ENCODE peak calls at places on chromosomes 1 and 21, in seven cellular contexts. D, U, F, W, V, X and Q are unnamed samples.

GRCh38 chr1:23376890-23377811 is 7.5 kb upstream of the ZNF436 start:
- DNase-seq in D (no peak), U (no peak), F (no peak), W (peak; percentile 76), V (peak; percentile 48), X (no peak), Q (no peak)

GRCh38 chr1:219692981-219693380 is 80.1 kb upstream of the ZC3H11B start:
- DNase-seq in D (no peak), U (no peak), F (no peak), W (no peak), V (no peak), X (no peak), Q (no peak)

GRCh38 chr1:107132195-107132594 is 8.6 kb upstream of the NTNG1 start:
- DNase-seq in D (no peak), U (no peak), F (no peak), W (no peak), V (no peak), X (no peak), Q (no peak)

GRCh38 chr1:179818743-179819173 is 58.8 kb downstream of the TOR1AIP2 start:
- DNase-seq in D (no peak), U (no peak), F (peak; percentile 70), W (peak; percentile 47), V (no peak), X (no peak), Q (no peak)

GRCh38 chr21:35113064-35113463 is 64.0 kb upstream of the RUNX1 start:
- DNase-seq in D (no peak), U (no peak), F (no peak), W (no peak), V (no peak), X (no peak), Q (no peak)

GRCh38 chr1:31416101-31416736 is 3.2 kb downstream of the SERINC2 start:
- DNase-seq in D (no peak), U (no peak), F (no peak), W (no peak), V (no peak), X (no peak), Q (no peak)

GRCh38 chr1:208235983-208236761 is 8.0 kb downstream of the PLXNA2 start:
- DNase-seq in D (no peak), U (no peak), F (no peak), W (peak; percentile 89), V (peak; percentile 77), X (no peak), Q (peak; percentile 79)

GRCh38 chr1:98962156-98962555 is 42.5 kb downstream of the PLPPR5 start:
- DNase-seq in D (no peak), U (no peak), F (no peak), W (no peak), V (no peak), X (no peak), Q (no peak)

GRCh38 chr21:41366522-41367151 is 4.8 kb downstream of the MX2 start:
- DNase-seq in D (peak; percentile 32), U (no peak), F (peak; percentile 63), W (peak; percentile 57), V (peak; percentile 74), X (no peak), Q (no peak)

GRCh38 chr1:215594640-215595039 is 27.5 kb downstream of the KCTD3 start:
- DNase-seq in D (no peak), U (no peak), F (no peak), W (no peak), V (no peak), X (no peak), Q (no peak)

GRCh38 chr1:177586429-177586828 is 383.4 kb downstream of the SEC16B start:
- DNase-seq in D (no peak), U (no peak), F (no peak), W (no peak), V (no peak), X (no peak), Q (no peak)

GRCh38 chr1:234437423-234438171 is 41.4 kb downstream of the TARBP1 start:
- DNase-seq in D (no peak), U (no peak), F (no peak), W (no peak), V (no peak), X (no peak), Q (no peak)

GRCh38 chr1:14113841-14114567 is 414.0 kb downstream of the PRDM2 start:
- DNase-seq in D (no peak), U (no peak), F (no peak), W (no peak), V (peak; percentile 19), X (no peak), Q (no peak)

GRCh38 chr1:173669491-173669941 is at the start of gene ANKRD45:
- DNase-seq in D (no peak), U (no peak), F (peak; percentile 63), W (no peak), V (no peak), X (no peak), Q (peak; percentile 79)

DNA sequence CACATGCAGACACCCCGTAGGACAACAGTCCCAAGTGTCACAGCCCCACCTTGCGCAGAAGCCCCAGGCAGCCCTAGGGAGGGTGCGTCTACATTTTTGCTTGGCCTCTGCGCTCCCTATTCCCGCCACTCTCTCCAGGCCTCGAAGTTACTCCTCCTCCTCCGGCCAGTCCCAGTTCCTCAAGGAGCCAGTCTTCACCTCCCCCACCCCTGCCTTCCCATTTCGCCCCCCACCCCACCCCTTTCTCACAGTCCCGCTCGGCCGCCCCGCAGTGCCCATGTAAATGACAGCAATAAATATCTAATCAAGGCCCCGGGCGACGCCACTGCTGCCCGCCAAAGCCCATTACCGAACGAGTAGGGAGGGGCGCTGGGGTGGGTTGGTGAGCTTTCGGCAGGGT is 3.2 kb downstream of the DMBX1 start:
- DNase-seq in D (no peak), U (no peak), F (peak; percentile 46), W (no peak), V (no peak), X (no peak), Q (peak; percentile 34)
- H3K27me3 ChIP-seq in D (peaks cover 18% of the 10 kb centered on the region), U (peaks cover 97% of the 10 kb centered on the region), F (peaks cover 85% of the 10 kb centered on the region), W (no peaks in the 10 kb centered on the region), V (peaks cover 88% of the 10 kb centered on the region), X (peaks cover 5% of the 10 kb centered on the region), Q (no peaks in the 10 kb centered on the region)

DNA sequence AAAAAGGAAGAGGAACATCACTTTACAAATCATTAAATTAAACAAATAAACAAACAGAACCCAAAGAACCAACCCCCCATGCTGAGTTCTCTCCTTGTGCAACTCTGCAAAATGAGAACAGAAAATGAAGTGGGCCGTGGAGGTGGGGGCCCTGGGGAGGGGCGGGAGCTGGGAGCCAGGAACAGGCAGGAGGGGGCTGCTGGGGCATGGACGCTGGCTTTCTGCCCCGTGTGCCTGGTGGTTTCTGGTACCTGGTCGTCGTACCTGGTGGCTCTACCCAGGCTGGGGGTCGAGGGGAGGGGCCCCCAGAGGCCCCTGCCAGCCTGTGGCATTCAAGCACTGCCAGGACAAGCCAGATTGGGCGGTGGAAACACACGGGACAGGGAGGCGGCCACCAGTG is 10.8 kb downstream of the GPR37L1 start:
- DNase-seq in D (no peak), U (no peak), F (no peak), W (no peak), V (no peak), X (no peak), Q (no peak)
- H3K36me3 ChIP-seq in D (peaks cover 14% of the 10 kb centered on the region), U (peaks cover 28% of the 10 kb centered on the region), F (peaks cover 51% of the 10 kb centered on the region), W (peaks cover 34% of the 10 kb centered on the region), V (no peaks in the 10 kb centered on the region), X (peaks cover 13% of the 10 kb centered on the region), Q (no peaks in the 10 kb centered on the region)

GRCh38 chr1:237145379-237145778 is 103.4 kb downstream of the RYR2 start:
- DNase-seq in D (no peak), U (no peak), F (no peak), W (no peak), V (no peak), X (no peak), Q (no peak)

GRCh38 chr1:237146247-237146646 is 104.3 kb downstream of the RYR2 start:
- DNase-seq in D (no peak), U (no peak), F (no peak), W (no peak), V (no peak), X (no peak), Q (no peak)

GRCh38 chr1:237139732-237140131 is 97.7 kb downstream of the RYR2 start:
- DNase-seq in D (no peak), U (no peak), F (no peak), W (no peak), V (no peak), X (no peak), Q (no peak)

GRCh38 chr1:237138551-237138950 is 96.6 kb downstream of the RYR2 start:
- DNase-seq in D (no peak), U (no peak), F (no peak), W (no peak), V (no peak), X (no peak), Q (no peak)

DNA sequence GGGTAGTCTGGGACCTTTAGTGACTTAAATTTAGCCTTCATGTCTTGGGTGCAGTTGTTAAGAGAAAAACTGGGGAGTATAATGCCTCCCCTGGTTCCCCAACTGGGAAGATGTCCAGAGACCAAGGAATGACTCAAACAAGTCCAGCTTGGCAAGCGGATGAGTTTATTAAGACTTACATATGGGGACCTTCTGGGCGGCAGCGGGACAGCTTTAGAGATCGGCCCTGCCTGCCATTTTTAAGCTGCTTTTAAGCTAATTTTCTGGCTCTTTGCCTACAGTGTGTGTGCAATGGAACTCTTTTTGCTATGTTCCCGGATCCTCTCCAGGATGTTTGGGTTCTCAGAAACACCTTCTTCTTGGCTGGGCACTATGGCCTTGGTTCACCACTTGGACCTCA is 99.5 kb downstream of the RYR2 start:
- DNase-seq in D (no peak), U (no peak), F (peak; percentile 22), W (no peak), V (no peak), X (no peak), Q (no peak)
- H3K27ac ChIP-seq in D (no peak overlapping the region), U (no peak overlapping the region), F (peak overlapping the region; percentile 43), W (peak overlapping the region; percentile 71), V (peak overlapping the region; percentile 31), X (no peak overlapping the region), Q (peak overlapping the region; percentile 91)

GRCh38 chr1:1178794-1179331 is 5.2 kb downstream of the TTLL10 start:
- DNase-seq in D (peak; percentile 41), U (no peak), F (peak; percentile 48), W (no peak), V (no peak), X (no peak), Q (peak; percentile 69)
- H3K27me3 ChIP-seq in D (peaks cover 3% of the 10 kb centered on the region), U (peaks cover 71% of the 10 kb centered on the region), F (peaks cover 25% of the 10 kb centered on the region), W (no peaks in the 10 kb centered on the region), V (peaks cover 34% of the 10 kb centered on the region), X (no peaks in the 10 kb centered on the region), Q (peaks cover 1% of the 10 kb centered on the region)

GRCh38 chr1:150753416-150753815 is 12.2 kb downstream of the CTSS start:
- DNase-seq in D (no peak), U (no peak), F (no peak), W (no peak), V (peak; percentile 30), X (no peak), Q (no peak)
- H3K36me3 ChIP-seq in D (peaks cover 30% of the 10 kb centered on the region), U (no peaks in the 10 kb centered on the region), F (no peaks in the 10 kb centered on the region), W (no peaks in the 10 kb centered on the region), V (no peaks in the 10 kb centered on the region), X (peaks cover 30% of the 10 kb centered on the region), Q (no peaks in the 10 kb centered on the region)